ENCODE peak calls at places on chromosomes 7 and 10, in five cellular contexts. One of them, this sample, is unnamed.

GRCh38 chr7:34837826-34838225 is 179.8 kb downstream of the NPSR1 start:
- DNase-seq in left ventricle myocardium inferior: no peak
- DNase-seq in WERI-Rb-1: peak
- DNase-seq in Peyer's patch: no peak
- DNase-seq in osteoblast: no peak
- DNase-seq in this sample: no peak

GRCh38 chr10:4541292-4541691 is 284.7 kb upstream of the AKR1E2 start:
- DNase-seq in WERI-Rb-1: no peak
- DNase-seq in left ventricle myocardium inferior: no peak
- DNase-seq in osteoblast: peak
- DNase-seq in Peyer's patch: no peak
- DNase-seq in this sample: peak

GRCh38 chr7:158228986-158229385 is 358.6 kb downstream of the PTPRN2 start:
- DNase-seq in Peyer's patch: no peak
- DNase-seq in WERI-Rb-1: no peak
- DNase-seq in osteoblast: no peak
- DNase-seq in left ventricle myocardium inferior: no peak
- DNase-seq in this sample: no peak

GRCh38 chr7:28903779-28904538 is 54.2 kb downstream of the TRIL start:
- DNase-seq in osteoblast: no peak
- DNase-seq in WERI-Rb-1: no peak
- DNase-seq in left ventricle myocardium inferior: no peak
- DNase-seq in Peyer's patch: no peak
- DNase-seq in this sample: no peak

GRCh38 chr7:30931161-30931926 is 19.7 kb downstream of the AQP1 start:
- DNase-seq in osteoblast: peak
- DNase-seq in WERI-Rb-1: no peak
- DNase-seq in Peyer's patch: peak
- DNase-seq in left ventricle myocardium inferior: peak
- DNase-seq in this sample: no peak

GRCh38 chr7:158649279-158649678 is 55.3 kb downstream of the NCAPG2 start:
- DNase-seq in osteoblast: peak
- DNase-seq in left ventricle myocardium inferior: no peak
- DNase-seq in Peyer's patch: no peak
- DNase-seq in WERI-Rb-1: no peak
- DNase-seq in this sample: peak

GRCh38 chr10:4693967-4694366 is 132.0 kb upstream of the AKR1E2 start:
- DNase-seq in WERI-Rb-1: no peak
- DNase-seq in Peyer's patch: no peak
- DNase-seq in osteoblast: no peak
- DNase-seq in left ventricle myocardium inferior: no peak
- DNase-seq in this sample: no peak

GRCh38 chr10:83848696-83849095 is 290.6 kb upstream of the GHITM start:
- DNase-seq in left ventricle myocardium inferior: no peak
- DNase-seq in WERI-Rb-1: no peak
- DNase-seq in Peyer's patch: no peak
- DNase-seq in osteoblast: no peak
- DNase-seq in this sample: no peak

GRCh38 chr7:66258409-66258808 is 53.3 kb downstream of the TPST1 start:
- DNase-seq in osteoblast: no peak
- DNase-seq in WERI-Rb-1: no peak
- DNase-seq in Peyer's patch: no peak
- DNase-seq in left ventricle myocardium inferior: no peak
- DNase-seq in this sample: no peak

GRCh38 chr10:58435297-58435696 is 50.1 kb downstream of the TFAM start:
- DNase-seq in left ventricle myocardium inferior: peak
- DNase-seq in WERI-Rb-1: no peak
- DNase-seq in osteoblast: peak
- DNase-seq in Peyer's patch: peak
- DNase-seq in this sample: peak

GRCh38 chr7:5424689-5425506 is 1.3 kb upstream of the TNRC18 start:
- DNase-seq in osteoblast: peak
- DNase-seq in Peyer's patch: peak
- DNase-seq in left ventricle myocardium inferior: peak
- DNase-seq in WERI-Rb-1: no peak
- DNase-seq in this sample: peak

GRCh38 chr10:103327906-103328305 is 23.0 kb downstream of the PCGF6 start:
- DNase-seq in left ventricle myocardium inferior: no peak
- DNase-seq in Peyer's patch: no peak
- DNase-seq in osteoblast: no peak
- DNase-seq in WERI-Rb-1: no peak
- DNase-seq in this sample: no peak

GRCh38 chr7:124032369-124033092 is at the start of gene TMEM229A:
- DNase-seq in WERI-Rb-1: peak
- DNase-seq in osteoblast: peak
- DNase-seq in left ventricle myocardium inferior: peak
- DNase-seq in Peyer's patch: peak
- DNase-seq in this sample: peak

GRCh38 chr7:78125884-78126283 is 327.3 kb downstream of the PHTF2 start:
- DNase-seq in Peyer's patch: no peak
- DNase-seq in osteoblast: peak
- DNase-seq in left ventricle myocardium inferior: no peak
- DNase-seq in WERI-Rb-1: no peak
- DNase-seq in this sample: no peak

GRCh38 chr7:85471312-85471711 is 284.5 kb upstream of the SEMA3D start:
- DNase-seq in WERI-Rb-1: no peak
- DNase-seq in osteoblast: no peak
- DNase-seq in Peyer's patch: no peak
- DNase-seq in left ventricle myocardium inferior: no peak
- DNase-seq in this sample: peak

GRCh38 chr7:96135241-96135640 is 186.7 kb downstream of the SLC25A13 start:
- DNase-seq in left ventricle myocardium inferior: no peak
- DNase-seq in Peyer's patch: no peak
- DNase-seq in WERI-Rb-1: no peak
- DNase-seq in osteoblast: no peak
- DNase-seq in this sample: no peak

GRCh38 chr10:35355971-35356724 is 19.8 kb downstream of the CCNY start:
- DNase-seq in Peyer's patch: no peak
- DNase-seq in left ventricle myocardium inferior: no peak
- DNase-seq in osteoblast: peak
- DNase-seq in WERI-Rb-1: no peak
- DNase-seq in this sample: no peak

GRCh38 chr7:124856299-124856888 is 73.2 kb downstream of the POT1 start:
- DNase-seq in Peyer's patch: no peak
- DNase-seq in WERI-Rb-1: no peak
- DNase-seq in left ventricle myocardium inferior: no peak
- DNase-seq in osteoblast: no peak
- DNase-seq in this sample: peak

GRCh38 chr7:53504914-53505313 is 469.5 kb downstream of the POM121L12 start:
- DNase-seq in left ventricle myocardium inferior: no peak
- DNase-seq in Peyer's patch: no peak
- DNase-seq in WERI-Rb-1: no peak
- DNase-seq in osteoblast: no peak
- DNase-seq in this sample: no peak

GRCh38 chr10:79028056-79028430 is 40.7 kb upstream of the ZMIZ1 start:
- DNase-seq in osteoblast: peak
- DNase-seq in left ventricle myocardium inferior: no peak
- DNase-seq in Peyer's patch: no peak
- DNase-seq in WERI-Rb-1: no peak
- DNase-seq in this sample: no peak

GRCh38 chr7:1486571-1486970 is 17.6 kb downstream of the INTS1 start:
- DNase-seq in osteoblast: no peak
- DNase-seq in Peyer's patch: no peak
- DNase-seq in left ventricle myocardium inferior: no peak
- DNase-seq in WERI-Rb-1: no peak
- DNase-seq in this sample: no peak

GRCh38 chr7:117068511-117069155 is 115.3 kb downstream of the ST7 start:
- DNase-seq in osteoblast: no peak
- DNase-seq in WERI-Rb-1: no peak
- DNase-seq in Peyer's patch: no peak
- DNase-seq in left ventricle myocardium inferior: no peak
- DNase-seq in this sample: no peak

GRCh38 chr10:94725871-94726270 is 36.6 kb upstream of the CYP2C19 start:
- DNase-seq in osteoblast: no peak
- DNase-seq in WERI-Rb-1: no peak
- DNase-seq in left ventricle myocardium inferior: no peak
- DNase-seq in Peyer's patch: no peak
- DNase-seq in this sample: no peak

GRCh38 chr10:36771725-36772124 is 353.7 kb upstream of the ANKRD30A start:
- DNase-seq in Peyer's patch: no peak
- DNase-seq in osteoblast: no peak
- DNase-seq in WERI-Rb-1: no peak
- DNase-seq in left ventricle myocardium inferior: no peak
- DNase-seq in this sample: no peak

GRCh38 chr7:99386584-99387238 is 12.2 kb downstream of the ARPC1B start:
- DNase-seq in Peyer's patch: no peak
- DNase-seq in osteoblast: peak
- DNase-seq in left ventricle myocardium inferior: no peak
- DNase-seq in WERI-Rb-1: peak
- DNase-seq in this sample: peak

GRCh38 chr7:33904680-33905388 is 505 bp upstream of the BMPER start:
- DNase-seq in WERI-Rb-1: peak
- DNase-seq in osteoblast: peak
- DNase-seq in left ventricle myocardium inferior: peak
- DNase-seq in Peyer's patch: no peak
- DNase-seq in this sample: peak

GRCh38 chr7:99140813-99141212 is 3.1 kb downstream of the SMURF1 start:
- DNase-seq in WERI-Rb-1: no peak
- DNase-seq in osteoblast: no peak
- DNase-seq in left ventricle myocardium inferior: no peak
- DNase-seq in Peyer's patch: no peak
- DNase-seq in this sample: no peak

GRCh38 chr7:151019130-151019447 is 5.2 kb downstream of the ATG9B start:
- DNase-seq in left ventricle myocardium inferior: no peak
- DNase-seq in WERI-Rb-1: no peak
- DNase-seq in Peyer's patch: no peak
- DNase-seq in osteoblast: peak
- DNase-seq in this sample: no peak
- H3K4me3 ChIP-seq in left ventricle myocardium inferior: peak
- H3K4me3 ChIP-seq in WERI-Rb-1: no peak
- H3K4me3 ChIP-seq in Peyer's patch: no peak
- H3K4me3 ChIP-seq in osteoblast: peak
- H3K4me3 ChIP-seq in this sample: no peak

DNA sequence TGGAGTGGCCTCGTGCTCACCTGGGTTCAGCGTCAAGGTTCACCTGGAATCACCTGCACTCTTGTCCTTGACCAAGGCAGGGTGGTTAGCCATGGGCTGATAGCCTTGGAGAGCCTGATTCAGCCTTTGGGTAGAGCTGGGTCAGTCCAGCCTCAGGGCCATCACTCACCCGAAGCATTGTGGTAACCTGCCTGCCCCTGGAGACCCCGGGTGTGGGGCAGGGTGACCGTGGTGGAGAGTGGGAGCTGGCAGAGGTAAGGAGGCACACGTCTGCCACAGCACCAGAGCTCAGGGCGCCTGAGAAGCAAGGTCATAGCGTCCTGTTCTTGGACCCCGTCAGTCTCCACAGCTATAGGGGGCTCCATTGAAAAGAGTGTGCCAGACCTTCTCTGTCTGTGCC is 27.7 kb upstream of the WDFY4 start:
- DNase-seq in left ventricle myocardium inferior: no peak
- DNase-seq in WERI-Rb-1: no peak
- DNase-seq in Peyer's patch: no peak
- DNase-seq in osteoblast: no peak
- DNase-seq in this sample: no peak
- H3K4me3 ChIP-seq in left ventricle myocardium inferior: peak
- H3K4me3 ChIP-seq in WERI-Rb-1: peak
- H3K4me3 ChIP-seq in Peyer's patch: no peak
- H3K4me3 ChIP-seq in osteoblast: peak
- H3K4me3 ChIP-seq in this sample: peak

DNA sequence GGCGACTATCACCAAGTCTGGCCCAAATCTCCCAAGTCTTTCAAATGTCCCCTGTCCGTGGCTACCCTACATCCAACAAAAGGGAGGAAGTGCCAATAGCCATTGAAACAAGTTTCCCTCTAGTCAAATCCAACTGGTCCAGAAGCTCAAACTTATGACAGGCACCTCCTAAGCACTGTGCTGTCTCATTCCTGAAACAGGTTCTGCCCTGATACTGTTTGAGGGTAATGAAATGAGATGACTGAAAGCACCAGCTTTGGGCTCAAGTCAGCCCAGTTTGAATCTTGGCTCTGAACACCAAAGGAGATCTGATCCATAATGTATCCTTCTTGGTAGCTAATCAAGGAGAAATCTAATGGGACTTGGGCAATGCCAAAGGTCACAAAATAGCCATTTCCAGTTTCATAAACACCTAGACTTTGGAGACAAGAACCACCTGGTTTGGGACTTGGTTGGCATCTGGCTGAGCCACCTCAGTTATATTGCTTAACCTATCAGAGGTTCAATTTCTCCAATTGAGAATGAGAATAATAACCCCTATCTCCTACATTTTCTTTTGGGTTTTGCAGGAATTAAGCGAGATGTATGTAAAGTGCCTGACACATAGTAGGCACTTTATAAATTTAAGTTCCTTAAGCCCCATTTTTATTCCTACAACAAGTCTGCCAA is 34.7 kb upstream of the ARID5B start:
- DNase-seq in left ventricle myocardium inferior: no peak
- DNase-seq in WERI-Rb-1: no peak
- DNase-seq in osteoblast: no peak
- DNase-seq in Peyer's patch: no peak
- DNase-seq in this sample: no peak
- H3K4me3 ChIP-seq in left ventricle myocardium inferior: peak
- H3K4me3 ChIP-seq in WERI-Rb-1: no peak
- H3K4me3 ChIP-seq in osteoblast: peak
- H3K4me3 ChIP-seq in Peyer's patch: peak
- H3K4me3 ChIP-seq in this sample: no peak

GRCh38 chr7:154927624-154928125 is 75.2 kb downstream of the PAXIP1 start:
- DNase-seq in WERI-Rb-1: peak
- DNase-seq in osteoblast: no peak
- DNase-seq in Peyer's patch: peak
- DNase-seq in left ventricle myocardium inferior: peak
- DNase-seq in this sample: peak

GRCh38 chr7:154931906-154932305 is 71.0 kb downstream of the PAXIP1 start:
- DNase-seq in osteoblast: no peak
- DNase-seq in left ventricle myocardium inferior: no peak
- DNase-seq in WERI-Rb-1: no peak
- DNase-seq in Peyer's patch: no peak
- DNase-seq in this sample: no peak

GRCh38 chr7:154929006-154929726 is 73.8 kb downstream of the PAXIP1 start:
- DNase-seq in WERI-Rb-1: no peak
- DNase-seq in left ventricle myocardium inferior: no peak
- DNase-seq in Peyer's patch: no peak
- DNase-seq in osteoblast: no peak
- DNase-seq in this sample: no peak

DNA sequence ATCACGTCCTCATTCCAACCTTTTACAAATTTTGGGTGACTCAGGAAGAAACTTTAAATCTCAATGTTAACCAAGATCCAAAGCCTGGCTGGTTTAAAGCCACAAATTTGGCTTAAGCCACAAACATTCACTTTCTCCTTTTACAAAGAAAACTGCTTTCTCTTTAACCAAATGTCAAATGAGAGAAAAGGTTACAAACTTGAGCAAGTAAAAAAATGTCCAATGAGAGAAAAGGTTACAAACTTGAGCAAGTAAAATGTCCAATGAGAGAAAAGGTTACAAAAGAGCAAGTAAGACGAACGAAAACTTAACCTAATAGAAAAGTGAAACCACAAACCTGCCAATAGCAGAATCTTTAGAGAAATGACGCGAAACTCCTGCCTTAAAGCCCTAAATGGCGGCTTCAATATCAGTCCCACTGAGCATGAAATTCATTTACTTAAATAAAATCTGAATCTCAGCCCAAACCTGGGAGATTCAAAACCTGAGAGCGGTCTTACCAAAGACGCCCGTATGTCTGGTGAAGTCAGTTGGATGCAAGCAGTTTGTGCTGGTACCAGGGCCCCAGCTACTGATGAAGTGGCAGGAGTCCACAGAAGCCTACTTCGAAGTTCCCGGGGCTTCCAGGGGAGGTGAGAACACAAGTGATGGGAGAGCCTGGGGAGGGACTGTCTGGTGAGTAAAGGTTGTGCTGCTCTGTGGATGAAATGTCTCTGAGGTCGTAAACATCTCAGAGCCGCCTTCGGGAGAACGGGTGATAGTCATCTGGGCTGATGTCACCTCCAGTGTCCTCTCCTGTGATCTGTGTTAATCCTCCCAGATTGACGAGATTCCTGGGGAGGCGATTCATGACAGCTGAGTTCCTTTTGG is 74.6 kb downstream of the PAXIP1 start:
- DNase-seq in Peyer's patch: peak
- DNase-seq in left ventricle myocardium inferior: no peak
- DNase-seq in WERI-Rb-1: peak
- DNase-seq in osteoblast: peak
- DNase-seq in this sample: peak
- H3K4me3 ChIP-seq in Peyer's patch: peak
- H3K4me3 ChIP-seq in left ventricle myocardium inferior: peak
- H3K4me3 ChIP-seq in WERI-Rb-1: no peak
- H3K4me3 ChIP-seq in osteoblast: peak
- H3K4me3 ChIP-seq in this sample: peak